ENCODE peak calls at places on chromosomes 2 and 18, in six cellular contexts. One of them, this sample, is unnamed. For H3K36me3, the result is how much of the 10 kb centered on the place peaks cover.

GRCh38 chr18:42365550-42365949 is 410.5 kb downstream of the PIK3C3 start:
- DNase-seq in CD8-positive, alpha-beta memory T cell: no peak
- DNase-seq in osteoblast: no peak
- DNase-seq in CD4-positive, CD25-positive, alpha-beta regulatory T cell: no peak
- DNase-seq in psoas muscle: no peak
- DNase-seq in tibial artery: no peak
- DNase-seq in this sample: no peak

GRCh38 chr2:72925328-72925943 is 8.1 kb downstream of the EMX1 start:
- DNase-seq in CD8-positive, alpha-beta memory T cell: peak
- DNase-seq in osteoblast: peak
- DNase-seq in CD4-positive, CD25-positive, alpha-beta regulatory T cell: no peak
- DNase-seq in psoas muscle: no peak
- DNase-seq in tibial artery: no peak
- DNase-seq in this sample: no peak

GRCh38 chr2:163834221-163834620 is 98.4 kb upstream of the FIGN start:
- DNase-seq in CD8-positive, alpha-beta memory T cell: no peak
- DNase-seq in osteoblast: no peak
- DNase-seq in CD4-positive, CD25-positive, alpha-beta regulatory T cell: no peak
- DNase-seq in psoas muscle: no peak
- DNase-seq in tibial artery: no peak
- DNase-seq in this sample: no peak

GRCh38 chr2:38528008-38528442 is 74.7 kb downstream of the HNRNPLL start:
- DNase-seq in CD8-positive, alpha-beta memory T cell: no peak
- DNase-seq in osteoblast: peak
- DNase-seq in CD4-positive, CD25-positive, alpha-beta regulatory T cell: no peak
- DNase-seq in psoas muscle: peak
- DNase-seq in tibial artery: no peak
- DNase-seq in this sample: peak

GRCh38 chr2:105460048-105460732 is 61.3 kb upstream of the FHL2 start:
- DNase-seq in CD8-positive, alpha-beta memory T cell: no peak
- DNase-seq in osteoblast: no peak
- DNase-seq in CD4-positive, CD25-positive, alpha-beta regulatory T cell: no peak
- DNase-seq in psoas muscle: no peak
- DNase-seq in tibial artery: no peak
- DNase-seq in this sample: no peak

GRCh38 chr18:49619792-49620191 is 57.9 kb downstream of the LIPG start:
- DNase-seq in CD8-positive, alpha-beta memory T cell: no peak
- DNase-seq in osteoblast: no peak
- DNase-seq in CD4-positive, CD25-positive, alpha-beta regulatory T cell: no peak
- DNase-seq in psoas muscle: no peak
- DNase-seq in tibial artery: no peak
- DNase-seq in this sample: no peak

GRCh38 chr2:108554530-108554929 is 20.3 kb downstream of the LIMS1 start:
- DNase-seq in CD8-positive, alpha-beta memory T cell: no peak
- DNase-seq in osteoblast: no peak
- DNase-seq in CD4-positive, CD25-positive, alpha-beta regulatory T cell: no peak
- DNase-seq in psoas muscle: no peak
- DNase-seq in tibial artery: no peak
- DNase-seq in this sample: no peak

GRCh38 chr2:58503909-58504308 is 262.8 kb upstream of the FANCL start:
- DNase-seq in CD8-positive, alpha-beta memory T cell: no peak
- DNase-seq in osteoblast: no peak
- DNase-seq in CD4-positive, CD25-positive, alpha-beta regulatory T cell: no peak
- DNase-seq in psoas muscle: no peak
- DNase-seq in tibial artery: no peak
- DNase-seq in this sample: no peak

GRCh38 chr2:10613263-10613662 is 76.5 kb downstream of the NOL10 start:
- DNase-seq in CD8-positive, alpha-beta memory T cell: no peak
- DNase-seq in osteoblast: no peak
- DNase-seq in CD4-positive, CD25-positive, alpha-beta regulatory T cell: no peak
- DNase-seq in psoas muscle: no peak
- DNase-seq in tibial artery: no peak
- DNase-seq in this sample: no peak

GRCh38 chr2:226115102-226115831 is 684.4 kb downstream of the IRS1 start:
- DNase-seq in CD8-positive, alpha-beta memory T cell: no peak
- DNase-seq in osteoblast: peak
- DNase-seq in CD4-positive, CD25-positive, alpha-beta regulatory T cell: no peak
- DNase-seq in psoas muscle: no peak
- DNase-seq in tibial artery: no peak
- DNase-seq in this sample: peak

GRCh38 chr2:102717308-102718018 is 44.4 kb upstream of the TMEM182 start:
- DNase-seq in CD8-positive, alpha-beta memory T cell: no peak
- DNase-seq in osteoblast: peak
- DNase-seq in CD4-positive, CD25-positive, alpha-beta regulatory T cell: no peak
- DNase-seq in psoas muscle: peak
- DNase-seq in tibial artery: peak
- DNase-seq in this sample: no peak

GRCh38 chr2:144011098-144011497 is 508.8 kb downstream of the ZEB2 start:
- DNase-seq in CD8-positive, alpha-beta memory T cell: no peak
- DNase-seq in osteoblast: no peak
- DNase-seq in CD4-positive, CD25-positive, alpha-beta regulatory T cell: no peak
- DNase-seq in psoas muscle: no peak
- DNase-seq in tibial artery: no peak
- DNase-seq in this sample: no peak

GRCh38 chr18:45335644-45336043 is 279.6 kb upstream of the SLC14A2 start:
- DNase-seq in CD8-positive, alpha-beta memory T cell: no peak
- DNase-seq in osteoblast: no peak
- DNase-seq in CD4-positive, CD25-positive, alpha-beta regulatory T cell: no peak
- DNase-seq in psoas muscle: no peak
- DNase-seq in tibial artery: no peak
- DNase-seq in this sample: no peak

GRCh38 chr18:79368681-79369080 is 27.0 kb upstream of the NFATC1 start:
- DNase-seq in CD8-positive, alpha-beta memory T cell: no peak
- DNase-seq in osteoblast: no peak
- DNase-seq in CD4-positive, CD25-positive, alpha-beta regulatory T cell: no peak
- DNase-seq in psoas muscle: no peak
- DNase-seq in tibial artery: no peak
- DNase-seq in this sample: no peak

GRCh38 chr2:166700079-166700478 is 188.2 kb upstream of the XIRP2 start:
- DNase-seq in CD8-positive, alpha-beta memory T cell: no peak
- DNase-seq in osteoblast: no peak
- DNase-seq in CD4-positive, CD25-positive, alpha-beta regulatory T cell: no peak
- DNase-seq in psoas muscle: no peak
- DNase-seq in tibial artery: no peak
- DNase-seq in this sample: no peak

GRCh38 chr2:30234180-30234971 is 3.0 kb downstream of the LBH start:
- DNase-seq in CD8-positive, alpha-beta memory T cell: peak
- DNase-seq in osteoblast: peak
- DNase-seq in CD4-positive, CD25-positive, alpha-beta regulatory T cell: peak
- DNase-seq in psoas muscle: peak
- DNase-seq in tibial artery: peak
- DNase-seq in this sample: peak

GRCh38 chr2:106108351-106108750 is 85.8 kb downstream of the UXS1 start:
- DNase-seq in CD8-positive, alpha-beta memory T cell: no peak
- DNase-seq in osteoblast: no peak
- DNase-seq in CD4-positive, CD25-positive, alpha-beta regulatory T cell: no peak
- DNase-seq in psoas muscle: no peak
- DNase-seq in tibial artery: no peak
- DNase-seq in this sample: peak

GRCh38 chr2:81650048-81650971 is 1345.8 kb upstream of the LRRTM1 start:
- DNase-seq in CD8-positive, alpha-beta memory T cell: no peak
- DNase-seq in osteoblast: no peak
- DNase-seq in CD4-positive, CD25-positive, alpha-beta regulatory T cell: no peak
- DNase-seq in psoas muscle: no peak
- DNase-seq in tibial artery: no peak
- DNase-seq in this sample: no peak

GRCh38 chr2:217812170-217812569 is 190.6 kb downstream of the TNS1 start:
- DNase-seq in CD8-positive, alpha-beta memory T cell: no peak
- DNase-seq in osteoblast: peak
- DNase-seq in CD4-positive, CD25-positive, alpha-beta regulatory T cell: no peak
- DNase-seq in psoas muscle: peak
- DNase-seq in tibial artery: no peak
- DNase-seq in this sample: no peak

GRCh38 chr2:217816396-217816869 is 186.4 kb downstream of the TNS1 start:
- DNase-seq in CD8-positive, alpha-beta memory T cell: no peak
- DNase-seq in osteoblast: peak
- DNase-seq in CD4-positive, CD25-positive, alpha-beta regulatory T cell: no peak
- DNase-seq in psoas muscle: no peak
- DNase-seq in tibial artery: no peak
- DNase-seq in this sample: no peak

GRCh38 chr2:217817466-217818292 is 185.1 kb downstream of the TNS1 start:
- DNase-seq in CD8-positive, alpha-beta memory T cell: no peak
- DNase-seq in osteoblast: peak
- DNase-seq in CD4-positive, CD25-positive, alpha-beta regulatory T cell: no peak
- DNase-seq in psoas muscle: no peak
- DNase-seq in tibial artery: no peak
- DNase-seq in this sample: no peak

GRCh38 chr2:217810275-217810674 is 192.5 kb downstream of the TNS1 start:
- DNase-seq in CD8-positive, alpha-beta memory T cell: no peak
- DNase-seq in osteoblast: no peak
- DNase-seq in CD4-positive, CD25-positive, alpha-beta regulatory T cell: no peak
- DNase-seq in psoas muscle: no peak
- DNase-seq in tibial artery: no peak
- DNase-seq in this sample: no peak

GRCh38 chr2:217813828-217814227 is 189.0 kb downstream of the TNS1 start:
- DNase-seq in CD8-positive, alpha-beta memory T cell: no peak
- DNase-seq in osteoblast: no peak
- DNase-seq in CD4-positive, CD25-positive, alpha-beta regulatory T cell: no peak
- DNase-seq in psoas muscle: no peak
- DNase-seq in tibial artery: no peak
- DNase-seq in this sample: no peak
- H3K36me3 ChIP-seq in CD8-positive, alpha-beta memory T cell: under half
- H3K36me3 ChIP-seq in osteoblast: half or more
- H3K36me3 ChIP-seq in CD4-positive, CD25-positive, alpha-beta regulatory T cell: under half
- H3K36me3 ChIP-seq in psoas muscle: half or more
- H3K36me3 ChIP-seq in tibial artery: half or more
- H3K36me3 ChIP-seq in this sample: under half

DNA sequence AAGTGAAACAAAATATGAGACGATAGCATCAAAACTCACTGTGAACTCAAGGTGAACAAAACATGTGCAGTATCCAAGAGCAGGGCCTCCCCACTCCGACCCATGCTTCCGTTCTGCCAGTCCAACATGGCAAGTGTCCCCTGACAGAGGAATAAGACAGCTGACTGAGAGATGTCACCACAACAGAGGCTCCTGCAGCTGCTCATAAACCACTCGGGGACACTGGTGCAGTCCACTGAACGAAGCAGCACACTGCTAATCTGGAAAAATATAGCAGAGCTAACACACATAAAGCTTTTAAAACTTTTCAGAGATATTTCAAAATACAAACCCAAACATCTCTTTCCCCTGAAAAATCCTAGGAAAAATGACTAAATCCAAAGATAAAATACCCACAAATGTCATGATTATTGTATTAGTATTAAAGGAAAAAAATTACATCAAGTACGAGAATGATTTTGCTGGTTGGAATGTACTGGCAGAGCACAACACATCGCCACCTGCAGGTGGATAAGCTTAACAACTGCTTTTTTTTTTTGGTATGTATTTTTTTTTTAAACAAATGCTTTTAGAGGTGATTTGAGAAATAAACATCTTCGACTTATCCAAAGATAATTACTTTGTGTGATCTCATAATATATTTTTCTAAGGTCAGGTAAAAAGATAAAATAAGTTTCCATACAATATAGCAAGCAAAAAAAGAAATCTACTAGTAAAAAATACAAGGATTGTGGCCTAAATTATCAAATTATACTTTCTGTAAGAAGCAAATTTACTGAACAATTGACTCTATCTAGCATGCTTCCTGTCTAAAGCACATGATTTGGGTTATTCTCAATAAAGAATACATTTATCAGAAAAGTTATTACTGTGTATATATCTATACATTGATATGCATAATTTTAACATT is 18.6 kb downstream of the THADA start:
- DNase-seq in CD8-positive, alpha-beta memory T cell: peak
- DNase-seq in osteoblast: peak
- DNase-seq in CD4-positive, CD25-positive, alpha-beta regulatory T cell: peak
- DNase-seq in psoas muscle: no peak
- DNase-seq in tibial artery: no peak
- DNase-seq in this sample: peak
- H3K27ac ChIP-seq in CD8-positive, alpha-beta memory T cell: no peak
- H3K27ac ChIP-seq in osteoblast: peak
- H3K27ac ChIP-seq in CD4-positive, CD25-positive, alpha-beta regulatory T cell: no peak
- H3K27ac ChIP-seq in psoas muscle: no peak
- H3K27ac ChIP-seq in tibial artery: peak
- H3K27ac ChIP-seq in this sample: no peak

GRCh38 chr18:6606411-6607085 is 123.0 kb upstream of the ARHGAP28 start:
- DNase-seq in CD8-positive, alpha-beta memory T cell: no peak
- DNase-seq in osteoblast: no peak
- DNase-seq in CD4-positive, CD25-positive, alpha-beta regulatory T cell: no peak
- DNase-seq in psoas muscle: no peak
- DNase-seq in tibial artery: no peak
- DNase-seq in this sample: no peak
- H3K4me3 ChIP-seq in CD8-positive, alpha-beta memory T cell: no peak
- H3K4me3 ChIP-seq in osteoblast: no peak
- H3K4me3 ChIP-seq in CD4-positive, CD25-positive, alpha-beta regulatory T cell: no peak
- H3K4me3 ChIP-seq in psoas muscle: no peak
- H3K4me3 ChIP-seq in tibial artery: no peak
- H3K4me3 ChIP-seq in this sample: no peak

DNA sequence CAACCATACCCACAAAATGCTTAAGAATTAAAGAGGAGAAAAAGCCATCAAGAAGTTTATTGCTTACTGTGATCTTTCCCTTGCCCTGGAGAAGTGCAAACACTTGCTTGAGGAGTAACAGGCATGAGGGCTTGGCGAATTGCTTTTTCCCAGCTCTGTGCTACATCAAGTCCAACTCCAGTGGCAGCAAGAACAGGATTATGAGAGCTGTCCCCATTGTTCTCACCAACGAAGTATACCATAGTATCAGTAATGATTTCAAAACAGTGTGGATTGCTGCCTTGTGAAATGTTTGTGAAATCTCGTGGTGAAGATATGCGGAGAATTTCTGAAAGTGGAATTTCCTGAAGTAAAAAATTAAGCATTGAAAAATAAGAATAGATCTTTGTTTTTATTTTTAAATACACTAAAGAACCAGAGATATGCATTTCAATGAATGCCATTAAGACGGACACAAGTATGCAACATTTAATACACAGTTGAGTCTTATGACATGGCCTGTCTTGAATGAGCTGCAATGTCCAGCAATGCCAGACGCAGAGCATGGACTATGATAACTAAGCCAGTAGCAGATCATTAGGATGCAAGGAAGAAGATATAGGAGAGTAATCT is 43.0 kb downstream of the NDUFAF7 start:
- DNase-seq in CD8-positive, alpha-beta memory T cell: no peak
- DNase-seq in osteoblast: no peak
- DNase-seq in CD4-positive, CD25-positive, alpha-beta regulatory T cell: no peak
- DNase-seq in psoas muscle: no peak
- DNase-seq in tibial artery: no peak
- DNase-seq in this sample: no peak
- H3K36me3 ChIP-seq in CD8-positive, alpha-beta memory T cell: under half
- H3K36me3 ChIP-seq in osteoblast: half or more
- H3K36me3 ChIP-seq in CD4-positive, CD25-positive, alpha-beta regulatory T cell: under half
- H3K36me3 ChIP-seq in psoas muscle: half or more
- H3K36me3 ChIP-seq in tibial artery: half or more
- H3K36me3 ChIP-seq in this sample: half or more

GRCh38 chr2:136874258-136874657 is 108.9 kb downstream of the THSD7B start:
- DNase-seq in CD8-positive, alpha-beta memory T cell: no peak
- DNase-seq in osteoblast: no peak
- DNase-seq in CD4-positive, CD25-positive, alpha-beta regulatory T cell: no peak
- DNase-seq in psoas muscle: no peak
- DNase-seq in tibial artery: no peak
- DNase-seq in this sample: no peak
- H3K27ac ChIP-seq in CD8-positive, alpha-beta memory T cell: no peak
- H3K27ac ChIP-seq in osteoblast: no peak
- H3K27ac ChIP-seq in CD4-positive, CD25-positive, alpha-beta regulatory T cell: no peak
- H3K27ac ChIP-seq in psoas muscle: no peak
- H3K27ac ChIP-seq in tibial artery: no peak
- H3K27ac ChIP-seq in this sample: no peak

GRCh38 chr2:212448698-212449097 is 89.9 kb downstream of the ERBB4 start:
- DNase-seq in CD8-positive, alpha-beta memory T cell: no peak
- DNase-seq in osteoblast: no peak
- DNase-seq in CD4-positive, CD25-positive, alpha-beta regulatory T cell: no peak
- DNase-seq in psoas muscle: no peak
- DNase-seq in tibial artery: no peak
- DNase-seq in this sample: peak

GRCh38 chr2:212454149-212454548 is 84.5 kb downstream of the ERBB4 start:
- DNase-seq in CD8-positive, alpha-beta memory T cell: no peak
- DNase-seq in osteoblast: no peak
- DNase-seq in CD4-positive, CD25-positive, alpha-beta regulatory T cell: no peak
- DNase-seq in psoas muscle: no peak
- DNase-seq in tibial artery: no peak
- DNase-seq in this sample: no peak

GRCh38 chr2:212451786-212452200 is 86.8 kb downstream of the ERBB4 start:
- DNase-seq in CD8-positive, alpha-beta memory T cell: no peak
- DNase-seq in osteoblast: no peak
- DNase-seq in CD4-positive, CD25-positive, alpha-beta regulatory T cell: no peak
- DNase-seq in psoas muscle: no peak
- DNase-seq in tibial artery: no peak
- DNase-seq in this sample: peak
- H3K4me3 ChIP-seq in CD8-positive, alpha-beta memory T cell: no peak
- H3K4me3 ChIP-seq in osteoblast: no peak
- H3K4me3 ChIP-seq in CD4-positive, CD25-positive, alpha-beta regulatory T cell: no peak
- H3K4me3 ChIP-seq in psoas muscle: no peak
- H3K4me3 ChIP-seq in tibial artery: no peak
- H3K4me3 ChIP-seq in this sample: no peak

This sample was measured in SJSA1.